ENCODE peak calls at places on chromosomes 16 and 17, in four cellular contexts. S, Q, N and F are unnamed samples. For H3K4me1, the result is how much of the 10 kb centered on the place peaks cover.

GRCh38 chr16:49932943-49933342 is 77.0 kb upstream of the ZNF423 start:
- DNase-seq in Q (no peak), N (no peak), S (no peak), F (no peak)

GRCh38 chr16:84700518-84701277 is 898 bp downstream of the USP10 start:
- DNase-seq in S (peak), N (no peak), Q (no peak), F (no peak)

GRCh38 chr17:61806081-61806828 is 57.1 kb downstream of the BRIP1 start:
- DNase-seq in S (no peak), Q (no peak), N (no peak), F (no peak)

GRCh38 chr16:50683689-50684374 is 2.7 kb upstream of the SNX20 start:
- DNase-seq in N (no peak), S (no peak), Q (no peak), F (no peak)

GRCh38 chr16:81715358-81716196 is 63.5 kb upstream of the PLCG2 start:
- DNase-seq in S (no peak), N (no peak), Q (no peak), F (no peak)

GRCh38 chr17:44221072-44221861 is 1.8 kb upstream of the UBTF start:
- DNase-seq in S (peak), N (peak), Q (no peak), F (no peak)

GRCh38 chr16:50354629-50355456 is 13.9 kb downstream of the BRD7 start:
- DNase-seq in Q (no peak), N (no peak), S (no peak), F (no peak)

GRCh38 chr16:25012525-25012991 is 2.6 kb downstream of the ARHGAP17 start:
- DNase-seq in N (no peak), Q (no peak), S (no peak), F (no peak)

GRCh38 chr17:82334204-82334621 is 647 bp upstream of the SECTM1 start:
- DNase-seq in S (no peak), Q (no peak), N (no peak), F (no peak)

GRCh38 chr16:84603115-84603816 is 14.6 kb downstream of the COTL1 start:
- DNase-seq in Q (peak), N (no peak), S (peak), F (peak)

GRCh38 chr17:67615011-67615561 is 102.7 kb upstream of the NOL11 start:
- DNase-seq in S (no peak), N (no peak), Q (no peak), F (no peak)

GRCh38 chr17:77957215-77957868 is 1.2 kb upstream of the TNRC6C start:
- DNase-seq in Q (no peak), N (no peak), S (peak), F (no peak)

GRCh38 chr17:38534498-38534885 is 71.3 kb downstream of the SRCIN1 start:
- DNase-seq in Q (no peak), N (no peak), S (no peak), F (no peak)

GRCh38 chr16:84724619-84725307 is 25.0 kb downstream of the USP10 start:
- DNase-seq in N (no peak), Q (no peak), S (peak), F (no peak)

GRCh38 chr17:28689011-28689410 is 22.7 kb downstream of the PROCA1 start:
- DNase-seq in S (no peak), N (no peak), Q (no peak), F (no peak)
- H3K4me1 ChIP-seq in S (under half), N (under half), Q (under half), F (under half)

DNA sequence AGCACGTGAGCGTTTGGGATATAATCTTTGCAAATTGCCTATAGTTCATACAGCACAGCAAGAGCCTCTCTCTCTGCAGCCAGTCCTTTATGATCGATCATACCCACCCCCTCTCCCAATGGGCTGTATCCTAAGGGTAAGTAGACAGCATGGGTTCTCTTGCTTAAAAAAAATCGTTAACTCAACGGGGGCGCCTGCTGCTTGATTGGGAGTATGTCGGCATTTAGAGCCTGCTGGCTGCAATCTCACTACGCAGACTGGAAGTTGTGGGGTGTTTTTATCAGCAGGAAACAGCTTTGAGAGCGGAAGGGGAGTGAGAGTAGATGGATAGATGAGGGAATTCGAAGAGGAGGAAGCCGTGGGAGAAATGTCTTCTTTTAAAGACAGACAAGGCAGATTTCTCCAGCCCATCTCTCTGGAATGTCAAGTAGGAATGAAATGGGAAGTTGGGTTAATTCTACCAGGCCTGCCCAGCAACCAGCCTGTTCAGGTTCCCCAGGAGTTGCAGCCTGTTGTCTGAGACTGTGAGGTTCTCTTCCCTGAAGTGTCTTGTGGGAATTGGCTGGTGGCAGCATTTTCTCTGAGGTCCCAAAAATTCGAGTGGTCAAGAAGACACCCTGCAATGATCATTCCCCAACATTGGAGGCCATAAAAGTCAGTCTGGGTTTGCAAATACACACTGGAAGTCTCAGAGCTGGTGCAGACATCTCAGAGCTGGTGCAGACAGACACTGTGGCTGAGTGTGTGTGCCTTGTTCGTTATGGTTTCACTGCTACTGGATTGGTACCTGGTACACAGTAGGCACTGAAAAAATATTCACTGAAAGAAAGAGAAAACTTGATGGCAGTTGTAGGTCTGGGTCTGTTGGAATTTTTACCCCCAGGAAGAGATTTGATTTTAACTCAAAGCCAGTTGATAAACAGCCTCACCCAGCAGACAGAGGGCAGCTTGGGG is 65.7 kb downstream of the PRKCB start:
- DNase-seq in S (peak), Q (no peak), N (no peak), F (no peak)
- TF ChIP-seq TCF7L2 in S (no peak), Q (no peak), N (no peak), F (no peak)

GRCh38 chr16:10324210-10324609 is 61.7 kb upstream of the ATF7IP2 start:
- DNase-seq in N (no peak), S (no peak), Q (no peak), F (no peak)
- H3K4me3 ChIP-seq in N (no peak), S (no peak), Q (no peak), F (no peak)

GRCh38 chr17:50444841-50445715 is 19.1 kb downstream of the ACSF2 start:
- DNase-seq in S (no peak), N (no peak), Q (no peak), F (no peak)

GRCh38 chr17:50445730-50446305 is 19.8 kb downstream of the ACSF2 start:
- DNase-seq in S (no peak), N (no peak), Q (no peak), F (no peak)

GRCh38 chr17:50440172-50440837 is 14.3 kb downstream of the ACSF2 start:
- DNase-seq in Q (no peak), S (no peak), N (peak), F (no peak)

GRCh38 chr17:50440838-50441829 is 15.1 kb downstream of the ACSF2 start:
- DNase-seq in Q (no peak), S (no peak), N (no peak), F (no peak)

GRCh38 chr17:50443492-50444051 is 17.6 kb downstream of the ACSF2 start:
- DNase-seq in N (no peak), Q (no peak), S (peak), F (no peak)
- H3K4me1 ChIP-seq in N (half or more), Q (under half), S (under half), F (under half)

GRCh38 chr16:72367841-72368240 is 195.9 kb upstream of the PMFBP1 start:
- DNase-seq in S (no peak), Q (no peak), N (no peak), F (no peak)
- TF ChIP-seq TCF7L2 in S (no peak), Q (no peak), N (no peak), F (no peak)

GRCh38 chr17:12730421-12730820 is 58.9 kb upstream of the ARHGAP44 start:
- DNase-seq in Q (no peak), N (no peak), S (no peak), F (no peak)
- H3K4me3 ChIP-seq in Q (no peak), N (no peak), S (no peak), F (no peak)

DNA sequence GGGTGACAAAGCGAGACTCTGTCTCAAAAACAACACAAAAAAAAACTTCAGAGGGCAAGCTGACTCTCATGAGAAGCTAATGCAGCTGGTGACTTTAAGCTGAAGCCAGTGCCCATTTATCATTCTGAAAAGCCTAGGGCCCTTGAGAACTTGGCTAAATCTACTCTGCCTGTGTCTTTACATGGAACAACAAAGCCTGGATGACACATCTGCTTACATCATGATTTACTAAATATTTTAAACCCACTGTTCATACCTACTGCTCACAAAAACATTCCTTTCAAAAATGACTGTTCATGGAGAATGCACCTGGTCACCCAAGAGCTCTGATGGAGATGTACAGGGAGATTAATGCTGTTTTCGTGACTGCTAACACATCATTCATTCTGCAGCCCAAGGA is 6.1 kb upstream of the ALOX12 start:
- DNase-seq in N (no peak), S (no peak), Q (no peak), F (no peak)
- H3K4me1 ChIP-seq in N (under half), S (under half), Q (under half), F (under half)

DNA sequence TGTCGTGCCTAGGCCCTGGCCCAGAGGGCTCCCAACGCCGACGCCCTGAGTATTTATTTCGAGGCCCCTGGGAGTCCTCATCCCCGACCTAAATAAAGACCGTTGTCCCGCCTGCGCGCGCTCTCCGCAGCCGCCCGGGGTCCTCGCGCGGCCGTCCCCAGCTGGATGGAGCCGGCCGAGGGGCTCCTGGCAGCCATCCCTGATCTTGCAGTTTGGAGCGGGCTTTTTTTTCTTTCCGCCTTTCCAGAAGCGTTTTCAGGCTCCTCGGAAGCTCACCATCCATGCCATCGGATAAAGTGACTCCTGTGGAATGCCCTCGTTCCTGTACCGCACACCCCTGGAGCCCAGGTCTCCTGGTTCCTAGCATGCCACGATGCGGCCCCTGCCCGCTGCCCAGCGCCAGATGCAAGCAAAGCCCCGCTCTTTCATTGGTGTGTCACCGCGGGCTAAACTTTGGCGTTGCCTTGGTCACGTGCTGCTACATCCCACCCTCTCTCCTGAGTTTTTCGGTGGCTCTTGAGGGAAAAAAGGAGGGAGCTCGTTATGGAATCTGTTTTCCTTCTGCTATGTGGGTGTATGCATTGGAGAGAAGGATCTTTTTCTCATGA is 716 bp downstream of the TMEM94 start:
- DNase-seq in S (peak), N (no peak), Q (no peak), F (no peak)
- TF ChIP-seq TCF7L2 in S (no peak), N (no peak), Q (no peak), F (no peak)

GRCh38 chr16:68377667-68378420 is 67.0 kb downstream of the PRMT7 start:
- DNase-seq in S (no peak), N (no peak), Q (no peak), F (no peak)

GRCh38 chr16:68379472-68380347 is 68.6 kb downstream of the SMPD3 start:
- DNase-seq in Q (no peak), N (no peak), S (no peak), F (no peak)

GRCh38 chr16:68377221-68377620 is 66.4 kb downstream of the PRMT7 start:
- DNase-seq in Q (no peak), N (no peak), S (no peak), F (no peak)

GRCh38 chr16:68380348-68380670 is 68.0 kb downstream of the SMPD3 start:
- DNase-seq in S (no peak), Q (no peak), N (no peak), F (no peak)

GRCh38 chr16:68378436-68379415 is 67.9 kb downstream of the PRMT7 start:
- DNase-seq in Q (no peak), S (no peak), N (no peak), F (no peak)
- H3K4me3 ChIP-seq in Q (no peak), S (no peak), N (no peak), F (no peak)